ENCODE peak calls at places on chromosomes 5 and 9, in four cellular contexts. X is HTR-8/SVneo, Q is substantia nigra, T is spleen. Y is an unnamed sample.

GRCh38 chr5:132949151-132949550 is 14.3 kb downstream of the AFF4 start:
- DNase-seq in X (no peak), Q (no peak), T (no peak), Y (no peak)

GRCh38 chr5:162283611-162284010 is 216.0 kb downstream of the GABRG2 start:
- DNase-seq in X (no peak), Q (no peak), T (no peak), Y (no peak)

GRCh38 chr9:129458663-129459549 is 162.0 kb downstream of the C9orf50 start:
- DNase-seq in X (no peak), Q (peak; percentile 53), T (peak; percentile 90), Y (no peak)

GRCh38 chr5:156147251-156147947 is 179.6 kb upstream of the SGCD start:
- DNase-seq in X (no peak), Q (no peak), T (no peak), Y (no peak)

GRCh38 chr5:149708981-149709594 is 21.0 kb upstream of the PPARGC1B start:
- DNase-seq in X (no peak), Q (no peak), T (no peak), Y (no peak)

GRCh38 chr5:38576442-38576841 is 20.0 kb upstream of the LIFR start:
- DNase-seq in X (no peak), Q (no peak), T (no peak), Y (no peak)

GRCh38 chr5:142508630-142509425 is 177.1 kb downstream of the FGF1 start:
- DNase-seq in X (no peak), Q (no peak), T (no peak), Y (no peak)

GRCh38 chr5:124660229-124661093 is 86.0 kb downstream of the ZNF608 start:
- DNase-seq in X (no peak), Q (no peak), T (no peak), Y (peak; percentile 51)

GRCh38 chr5:116574682-116575634 is at the start of gene SEMA6A:
- DNase-seq in X (peak; percentile 53), Q (peak; percentile 84), T (peak; percentile 93), Y (peak; percentile 89)

GRCh38 chr5:117955831-117956230 is 1032.5 kb downstream of the DTWD2 start:
- DNase-seq in X (no peak), Q (no peak), T (no peak), Y (no peak)

GRCh38 chr5:87562068-87562467 is 149.3 kb upstream of the CCNH start:
- DNase-seq in X (no peak), Q (no peak), T (no peak), Y (no peak)

GRCh38 chr9:137465000-137465769 is 6.1 kb upstream of the NSMF start:
- DNase-seq in X (no peak), Q (no peak), T (peak; percentile 74), Y (no peak)

GRCh38 chr9:122097679-122098315 is 4.7 kb upstream of the TTLL11 start:
- DNase-seq in X (no peak), Q (no peak), T (no peak), Y (no peak)

GRCh38 chr5:61817472-61818326 is 485.6 kb downstream of the ZSWIM6 start:
- DNase-seq in X (peak; percentile 50), Q (peak; percentile 35), T (no peak), Y (peak; percentile 46)

GRCh38 chr5:107450531-107450930 is 220.2 kb downstream of the EFNA5 start:
- DNase-seq in X (no peak), Q (no peak), T (no peak), Y (no peak)

GRCh38 chr5:37751227-37751626 is 88.6 kb downstream of the GDNF start:
- DNase-seq in X (no peak), Q (no peak), T (no peak), Y (no peak)

GRCh38 chr5:166880456-166880855 is 1411.0 kb upstream of the WWC1 start:
- DNase-seq in X (no peak), Q (no peak), T (no peak), Y (no peak)

GRCh38 chr5:20572560-20572959 is 584.6 kb upstream of the CDH18 start:
- DNase-seq in X (peak; percentile 51), Q (no peak), T (no peak), Y (no peak)

GRCh38 chr9:12808569-12808968 is 33.7 kb downstream of the LURAP1L start:
- DNase-seq in X (no peak), Q (no peak), T (no peak), Y (no peak)

GRCh38 chr9:136564379-136564988 is 18.6 kb upstream of the NOTCH1 start:
- DNase-seq in X (no peak), Q (no peak), T (peak; percentile 93), Y (no peak)

GRCh38 chr5:7837401-7837800 is 13.5 kb downstream of the CFAP90 start:
- DNase-seq in X (no peak), Q (no peak), T (no peak), Y (no peak)

GRCh38 chr5:172766287-172767104 is 4.5 kb downstream of the DUSP1 start:
- DNase-seq in X (no peak), Q (peak; percentile 55), T (no peak), Y (no peak)

GRCh38 chr5:149053027-149053705 is 9.7 kb downstream of the SH3TC2 start:
- DNase-seq in X (no peak), Q (no peak), T (no peak), Y (peak; percentile 73)

GRCh38 chr5:151492729-151493128 is 45.3 kb downstream of the SLC36A1 start:
- DNase-seq in X (peak; percentile 13), Q (no peak), T (no peak), Y (no peak)

Y was measured in LoVo.